ENCODE peak calls at places on chromosomes 13 and 19, in ten cellular contexts. F is posterior cingulate gyrus; B is stimulated activated CD4-positive, alpha-beta T cell treated with anti-CD3 and anti-CD28 coated beads, Interleukin-4, amount 100 ng/mL, for 48 hours; R is iris pigment epithelial cell; D is non-pigmented ciliary epithelial cell; L is PC-3; T is fibroblast of lung; G is CD8-positive, alpha-beta T cell; Y is upper lobe of left lung; O is activated CD4-positive, alpha-beta memory T cell treated with anti-CD3 and anti-CD28 coated beads, Interleukin-2, amount 10 ng/mL, durations not matched to agents 7 days and 5 days. C is an unnamed sample.

GRCh38 chr19:44869728-44870470 is 21.2 kb upstream of the TOMM40 start:
- DNase-seq in L (peak; percentile 27), F (no peak), O (no peak), B (no peak), T (peak; percentile 70), D (peak; percentile 82), R (peak; percentile 89), G (no peak), Y (peak; percentile 65), C (peak; percentile 65)

GRCh38 chr13:104984296-104984818 is 1551.1 kb downstream of the EFNB2 start:
- DNase-seq in T (peak; percentile 72), L (peak; percentile 8), Y (no peak), D (peak; percentile 38), B (peak; percentile 15), O (no peak), R (peak; percentile 84), F (no peak), G (no peak), C (no peak)

GRCh38 chr19:17902701-17903100 is 30.1 kb upstream of the CCDC124 start:
- DNase-seq in D (peak; percentile 11), L (no peak), Y (no peak), B (no peak), T (peak; percentile 38), G (no peak), F (no peak), R (peak; percentile 92), O (no peak), C (no peak)

GRCh38 chr19:11091343-11092153 is 2.3 kb downstream of the LDLR start:
- DNase-seq in Y (peak; percentile 72), G (peak; percentile 16), O (peak; percentile 69), R (peak; percentile 91), T (peak; percentile 83), D (peak; percentile 84), F (no peak), L (peak; percentile 99), B (peak; percentile 18), C (peak; percentile 59)

GRCh38 chr19:57675881-57676280 is 5.9 kb upstream of the ZNF551 start:
- DNase-seq in G (no peak), O (no peak), T (no peak), F (no peak), L (no peak), R (no peak), D (no peak), B (no peak), Y (no peak), C (no peak)

GRCh38 chr19:30386551-30387143 is 14.5 kb downstream of the ZNF536 start:
- DNase-seq in F (no peak), T (no peak), L (no peak), R (no peak), O (no peak), Y (no peak), B (no peak), D (no peak), G (no peak), C (no peak)

GRCh38 chr19:13844130-13844631 is 32.8 kb upstream of the NANOS3 start:
- DNase-seq in Y (no peak), T (no peak), G (no peak), R (no peak), B (no peak), F (no peak), L (no peak), O (no peak), D (no peak), C (no peak)

GRCh38 chr13:37681295-37682032 is 82.9 kb upstream of the POSTN start:
- DNase-seq in B (no peak), F (no peak), D (peak; percentile 80), G (no peak), R (peak; percentile 95), T (peak; percentile 97), Y (no peak), L (peak; percentile 46), O (no peak), C (no peak)

GRCh38 chr13:40026174-40026585 is 370.7 kb downstream of the COG6 start:
- DNase-seq in G (no peak), F (no peak), T (no peak), Y (no peak), B (peak; percentile 32), O (peak; percentile 68), R (peak; percentile 81), D (no peak), L (no peak), C (no peak)

GRCh38 chr19:17796838-17797168 is 1.9 kb downstream of the B3GNT3 start:
- DNase-seq in R (no peak), Y (no peak), L (no peak), F (no peak), D (no peak), O (no peak), G (no peak), T (no peak), B (no peak), C (no peak)

GRCh38 chr19:4077800-4078683 is 11.3 kb upstream of the ZBTB7A start:
- DNase-seq in O (peak; percentile 66), F (no peak), B (no peak), T (peak; percentile 33), R (no peak), L (peak; percentile 20), Y (peak; percentile 69), D (no peak), G (no peak), C (peak; percentile 82)

C was measured in psoas muscle.